ENCODE peak calls at places on chromosomes 1 and 21, in eight cellular contexts. Z is OCI-LY7, D is neural progenitor cell, J is HCT116, A is GM23338, H is MM.1S, E is PC-3, B is GM23248. R is an unnamed sample.

GRCh38 chr1:65825736-65826135 is 33.0 kb downstream of the PDE4B start:
- DNase-seq in Z (no peak), D (no peak), J (no peak), A (no peak), H (no peak), E (peak; percentile 28), B (peak; percentile 85), R (no peak)

GRCh38 chr1:20278692-20279130 is 12.0 kb upstream of the VWA5B1 start:
- DNase-seq in Z (peak; percentile 60), D (peak; percentile 64), J (no peak), A (peak; percentile 75), H (no peak), E (no peak), B (no peak), R (no peak)

GRCh38 chr1:63595435-63595834 is 2.2 kb downstream of the PGM1 start:
- DNase-seq in Z (no peak), D (no peak), J (no peak), A (no peak), H (no peak), E (no peak), B (no peak), R (no peak)

GRCh38 chr21:31711326-31711725 is 20.6 kb downstream of the SCAF4 start:
- DNase-seq in Z (no peak), D (no peak), J (no peak), A (no peak), H (no peak), E (no peak), B (no peak), R (no peak)

GRCh38 chr1:172483448-172483847 is 39.6 kb upstream of the PIGC start:
- DNase-seq in Z (no peak), D (no peak), J (no peak), A (no peak), H (no peak), E (peak; percentile 79), B (no peak), R (no peak)

GRCh38 chr1:59057211-59057694 is 239.6 kb upstream of the FGGY start:
- DNase-seq in Z (no peak), D (peak; percentile 45), J (no peak), A (peak; percentile 27), H (no peak), E (peak; percentile 19), B (peak; percentile 99), R (peak; percentile 91)

GRCh38 chr1:228210076-228210651 is 2.3 kb downstream of the OBSCN start:
- DNase-seq in Z (no peak), D (peak; percentile 59), J (peak; percentile 40), A (no peak), H (no peak), E (peak; percentile 70), B (peak; percentile 16), R (peak; percentile 74)

GRCh38 chr1:84247425-84248220 is 53.9 kb upstream of the SAMD13 start:
- DNase-seq in Z (no peak), D (no peak), J (peak; percentile 93), A (no peak), H (no peak), E (peak; percentile 98), B (peak; percentile 19), R (peak; percentile 52)

GRCh38 chr1:107936498-107937481 is 28.2 kb downstream of the VAV3 start:
- DNase-seq in Z (peak; percentile 38), D (peak; percentile 25), J (peak; percentile 37), A (peak; percentile 78), H (peak; percentile 66), E (peak; percentile 99), B (peak; percentile 96), R (peak; percentile 19)

GRCh38 chr1:53078333-53079101 is 16.5 kb downstream of the PODN start:
- DNase-seq in Z (no peak), D (no peak), J (no peak), A (no peak), H (no peak), E (no peak), B (no peak), R (no peak)

GRCh38 chr1:46302091-46303037 is 1.1 kb downstream of the LRRC41 start:
- DNase-seq in Z (peak; percentile 86), D (peak; percentile 85), J (no peak), A (peak; percentile 72), H (peak; percentile 61), E (peak; percentile 24), B (peak; percentile 75), R (peak; percentile 87)

GRCh38 chr21:44687671-44688070 is 5.7 kb upstream of the KRTAP12-1 start:
- DNase-seq in Z (no peak), D (no peak), J (no peak), A (no peak), H (no peak), E (no peak), B (no peak), R (no peak)

GRCh38 chr21:17045214-17045835 is 467.5 kb upstream of the CXADR start:
- DNase-seq in Z (peak; percentile 3), D (no peak), J (no peak), A (peak; percentile 38), H (peak; percentile 17), E (peak; percentile 33), B (peak; percentile 53), R (peak; percentile 11)

GRCh38 chr1:218380125-218380977 is 35.2 kb downstream of the TGFB2 start:
- DNase-seq in Z (no peak), D (no peak), J (no peak), A (no peak), H (no peak), E (peak; percentile 100), B (peak; percentile 82), R (peak; percentile 47)

GRCh38 chr1:242002528-242002927 is 3.6 kb upstream of the MAP1LC3C start:
- DNase-seq in Z (no peak), D (no peak), J (no peak), A (no peak), H (no peak), E (no peak), B (peak; percentile 26), R (no peak)

GRCh38 chr21:39400173-39400572 is 45.4 kb downstream of the LCA5L start:
- DNase-seq in Z (no peak), D (no peak), J (no peak), A (no peak), H (no peak), E (no peak), B (no peak), R (no peak)

GRCh38 chr1:230345139-230345885 is 80.8 kb downstream of the PGBD5 start:
- DNase-seq in Z (no peak), D (no peak), J (no peak), A (no peak), H (no peak), E (no peak), B (peak; percentile 23), R (no peak)

GRCh38 chr1:190835658-190836057 is 358.0 kb upstream of the BRINP3 start:
- DNase-seq in Z (no peak), D (no peak), J (no peak), A (no peak), H (peak; percentile 36), E (no peak), B (no peak), R (no peak)

GRCh38 chr1:190837888-190838287 is 360.2 kb upstream of the BRINP3 start:
- DNase-seq in Z (no peak), D (no peak), J (no peak), A (no peak), H (no peak), E (no peak), B (no peak), R (no peak)
- TF ChIP-seq EZH2phosphoT487 in Z (no peak), D (no peak), J (no peak), A (no peak), H (no peak), E (no peak), B (no peak), R (no peak)

DNA sequence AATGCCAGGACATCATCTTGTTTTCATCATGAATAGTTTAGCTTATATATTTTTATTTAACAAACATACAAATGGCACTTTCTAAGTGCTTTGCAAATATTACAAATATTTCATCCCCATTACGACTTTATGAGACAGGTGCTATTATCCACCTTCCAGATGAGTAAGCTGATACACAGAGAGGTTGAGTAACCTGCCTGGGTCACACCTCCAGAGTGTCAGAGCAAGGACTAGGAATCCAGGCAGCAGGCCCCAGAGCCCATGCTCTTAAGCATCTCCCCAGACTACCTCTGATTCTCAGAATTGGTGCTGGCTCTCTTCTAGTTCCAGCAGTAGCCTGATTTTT is 40.0 kb downstream of the EPHB2 start:
- DNase-seq in Z (no peak), D (no peak), J (no peak), A (no peak), H (no peak), E (peak; percentile 75), B (no peak), R (peak; percentile 51)
- H3K4me2 ChIP-seq in Z (no peak overlapping the region), D (peak overlapping the region; percentile 41), J (peak overlapping the region; percentile 65), A (no peak overlapping the region), H (no peak overlapping the region), E (peak overlapping the region; percentile 58), B (peak overlapping the region; percentile 60), R (no peak overlapping the region)

DNA sequence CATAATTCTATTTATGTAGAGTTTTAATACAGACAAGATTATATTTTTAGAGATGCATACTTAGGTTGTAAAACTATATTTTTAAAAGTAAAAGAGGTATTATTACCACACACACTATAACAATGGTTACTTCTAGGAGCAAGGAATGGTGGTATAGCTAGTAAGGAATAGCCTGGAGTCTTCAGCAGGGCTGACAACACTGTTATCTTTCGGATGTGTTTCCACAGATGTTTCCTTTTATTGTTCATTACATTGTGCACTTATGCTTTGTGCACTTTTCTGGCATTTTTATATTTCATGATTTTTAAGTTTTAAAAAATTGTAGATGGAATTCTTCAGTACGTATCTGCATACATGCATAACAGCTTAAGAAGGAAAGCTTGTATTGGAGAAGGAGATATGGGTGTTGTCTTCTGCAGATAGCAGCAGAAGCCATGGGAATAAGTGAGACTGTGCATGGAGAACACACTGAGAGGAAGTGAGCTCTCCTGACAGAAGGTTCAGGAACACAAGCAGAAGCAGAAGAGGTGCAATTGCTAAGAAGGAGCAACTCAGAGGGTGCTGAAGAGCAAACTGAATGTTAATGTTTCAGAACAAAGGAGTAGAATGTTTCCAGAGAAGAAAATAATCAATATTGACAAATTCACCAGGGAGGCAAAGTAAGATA is 91.8 kb downstream of the UCHL5 start:
- DNase-seq in Z (no peak), D (no peak), J (no peak), A (no peak), H (no peak), E (no peak), B (no peak), R (no peak)
- H2AFZ ChIP-seq in Z (no peak overlapping the region), D (no peak overlapping the region), J (no peak overlapping the region), A (no peak overlapping the region), H (no peak overlapping the region), E (no peak overlapping the region), B (no peak overlapping the region), R (no peak overlapping the region)

DNA sequence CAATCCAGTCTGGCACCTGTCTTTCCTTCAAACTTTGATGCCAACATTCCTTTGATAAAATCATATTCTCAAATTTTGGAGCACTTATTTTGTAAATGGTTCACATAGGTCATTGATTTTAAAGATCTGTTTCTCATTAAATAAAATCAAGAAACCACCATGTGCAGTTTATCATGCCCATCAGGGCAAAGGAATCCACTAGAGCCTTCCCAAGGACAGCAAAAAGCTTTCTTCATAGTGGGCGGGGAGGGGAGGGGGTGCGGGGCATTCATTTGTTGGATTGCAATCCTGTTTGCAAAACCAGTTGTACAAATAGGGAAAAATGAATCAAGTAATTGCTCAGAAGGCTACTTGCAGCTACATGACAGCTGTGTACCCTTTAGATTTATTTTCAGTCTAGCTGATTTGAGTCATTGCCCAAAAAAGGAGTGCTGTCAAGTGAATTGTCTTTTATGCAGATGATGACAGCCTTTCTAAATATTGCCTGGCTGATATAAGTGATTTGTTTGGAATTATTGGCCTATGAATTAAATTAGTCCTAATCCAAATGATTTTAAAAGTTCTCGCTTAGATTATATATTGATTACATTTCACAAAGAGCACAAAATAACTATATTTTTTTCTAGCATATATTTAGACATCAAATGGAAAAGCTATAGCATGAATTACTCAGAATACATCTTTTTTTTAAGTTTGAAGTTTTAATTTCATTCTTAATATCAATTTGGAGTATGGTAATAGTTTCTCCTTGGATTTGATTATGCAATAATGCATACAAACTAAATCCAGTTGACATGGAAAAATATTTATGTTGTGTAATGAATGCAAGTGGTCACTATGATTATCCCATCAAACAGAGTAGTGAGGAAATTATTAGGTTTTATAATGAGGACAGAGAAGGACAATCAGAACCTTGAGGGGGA is 23.2 kb downstream of the LRRC8B start:
- DNase-seq in Z (no peak), D (no peak), J (no peak), A (no peak), H (no peak), E (peak; percentile 91), B (peak; percentile 64), R (no peak)
- TF ChIP-seq EZH2phosphoT487 in Z (no peak), D (no peak), J (no peak), A (no peak), H (no peak), E (no peak), B (no peak), R (no peak)